ENCODE peak calls at places on chromosomes 4 and X, in seven cellular contexts. C is hippocampal formation; E is skeletal muscle cell; M is stimulated activated CD8-positive, alpha-beta memory T cell treated with anti-CD3 and anti-CD28 coated beads, Interleukin-4, amount 100 ng/mL, for 4 hours; X is psoas muscle; V is endothelial cell; G is GF-D8. Q is an unnamed sample.

GRCh38 chr4:165404080-165404479 is 25.3 kb downstream of the CPE start:
- DNase-seq in V (no peak), G (no peak), X (no peak), M (no peak), C (no peak), E (no peak), Q (no peak)

GRCh38 chr4:126834854-126835253 is 797.9 kb upstream of the INTU start:
- DNase-seq in V (no peak), X (no peak), C (no peak), M (no peak), G (no peak), E (no peak), Q (no peak)

GRCh38 chrX:15761564-15762191 is 23.6 kb downstream of the CA5B start:
- DNase-seq in V (peak; percentile 29), C (no peak), M (no peak), E (no peak), G (no peak), X (no peak), Q (peak; percentile 70)

GRCh38 chrX:4091046-4091760 is 377.8 kb upstream of the PRKX start:
- DNase-seq in V (no peak), C (no peak), E (no peak), G (no peak), M (no peak), X (no peak), Q (no peak)

GRCh38 chr4:119041951-119042560 is 93.6 kb upstream of the MYOZ2 start:
- DNase-seq in E (no peak), M (peak; percentile 13), C (peak; percentile 36), X (no peak), G (no peak), V (peak; percentile 63), Q (peak; percentile 76)

GRCh38 chrX:6432211-6432610 is 102.7 kb downstream of the VCX3A start:
- DNase-seq in X (no peak), V (no peak), G (no peak), C (no peak), E (no peak), M (no peak), Q (no peak)

GRCh38 chrX:7789200-7789599 is 53.8 kb upstream of the VCX start:
- DNase-seq in V (no peak), M (no peak), G (no peak), X (no peak), E (no peak), C (no peak), Q (no peak)

GRCh38 chrX:1442724-1443367 is 9.9 kb downstream of the ASMTL start:
- DNase-seq in C (no peak), E (no peak), M (no peak), X (no peak), V (no peak), G (no peak), Q (no peak)

GRCh38 chr4:20249333-20249732 is 2.4 kb upstream of the SLIT2 start:
- DNase-seq in G (no peak), C (no peak), X (no peak), M (no peak), E (no peak), V (no peak), Q (peak; percentile 25)

GRCh38 chr4:26263165-26263564 is 57.6 kb upstream of the RBPJ start:
- DNase-seq in E (no peak), V (no peak), C (no peak), X (no peak), M (no peak), G (no peak), Q (no peak)

GRCh38 chrX:124938715-124939114 is 381.0 kb upstream of the TEX13C start:
- DNase-seq in G (no peak), M (no peak), C (no peak), V (no peak), X (no peak), E (no peak), Q (no peak)

GRCh38 chr4:64617813-64618212 is 208.6 kb upstream of the TECRL start:
- DNase-seq in X (no peak), E (no peak), V (no peak), M (no peak), G (no peak), C (no peak), Q (no peak)

Q was measured in neural progenitor cell.